ENCODE peak calls at places on chromosomes 7 and 10, in ten cellular contexts. One of them, this sample, is unnamed.

GRCh38 chr10:128124813-128125403 is 1.3 kb downstream of the MKI67 start:
- DNase-seq in H1: no peak
- DNase-seq in stomach: no peak
- DNase-seq in upper lobe of left lung: peak
- DNase-seq in Peyer's patch: no peak
- DNase-seq in spleen: no peak
- DNase-seq in heart left ventricle: no peak
- DNase-seq in tibial nerve: no peak
- DNase-seq in body of pancreas: no peak
- DNase-seq in adrenal gland: no peak
- DNase-seq in this sample: no peak

GRCh38 chr7:95501261-95501816 is 15.6 kb downstream of the ASB4 start:
- DNase-seq in adrenal gland: no peak
- DNase-seq in stomach: no peak
- DNase-seq in body of pancreas: no peak
- DNase-seq in spleen: no peak
- DNase-seq in tibial nerve: no peak
- DNase-seq in H1: no peak
- DNase-seq in upper lobe of left lung: no peak
- DNase-seq in heart left ventricle: no peak
- DNase-seq in Peyer's patch: no peak
- DNase-seq in this sample: no peak

GRCh38 chr10:26556756-26557640 is 118.9 kb downstream of the APBB1IP start:
- DNase-seq in Peyer's patch: no peak
- DNase-seq in upper lobe of left lung: no peak
- DNase-seq in stomach: no peak
- DNase-seq in heart left ventricle: no peak
- DNase-seq in H1: no peak
- DNase-seq in adrenal gland: peak
- DNase-seq in spleen: no peak
- DNase-seq in body of pancreas: peak
- DNase-seq in tibial nerve: peak
- DNase-seq in this sample: no peak

GRCh38 chr10:113019692-113020424 is 69.8 kb downstream of the TCF7L2 start:
- DNase-seq in H1: no peak
- DNase-seq in Peyer's patch: no peak
- DNase-seq in adrenal gland: no peak
- DNase-seq in upper lobe of left lung: no peak
- DNase-seq in body of pancreas: peak
- DNase-seq in heart left ventricle: no peak
- DNase-seq in tibial nerve: no peak
- DNase-seq in spleen: no peak
- DNase-seq in stomach: no peak
- DNase-seq in this sample: no peak

GRCh38 chr7:95989301-95989700 is 216.9 kb downstream of the DYNC1I1 start:
- DNase-seq in spleen: no peak
- DNase-seq in H1: no peak
- DNase-seq in Peyer's patch: no peak
- DNase-seq in heart left ventricle: no peak
- DNase-seq in body of pancreas: no peak
- DNase-seq in upper lobe of left lung: no peak
- DNase-seq in adrenal gland: no peak
- DNase-seq in tibial nerve: no peak
- DNase-seq in stomach: peak
- DNase-seq in this sample: no peak

GRCh38 chr7:30913821-30914515 is 2.3 kb downstream of the AQP1 start:
- DNase-seq in body of pancreas: no peak
- DNase-seq in stomach: no peak
- DNase-seq in adrenal gland: no peak
- DNase-seq in spleen: no peak
- DNase-seq in tibial nerve: no peak
- DNase-seq in Peyer's patch: peak
- DNase-seq in upper lobe of left lung: peak
- DNase-seq in heart left ventricle: no peak
- DNase-seq in H1: no peak
- DNase-seq in this sample: no peak

GRCh38 chr10:95798307-95798850 is 42.4 kb downstream of the ENTPD1 start:
- DNase-seq in Peyer's patch: no peak
- DNase-seq in heart left ventricle: no peak
- DNase-seq in spleen: no peak
- DNase-seq in tibial nerve: no peak
- DNase-seq in upper lobe of left lung: no peak
- DNase-seq in H1: no peak
- DNase-seq in adrenal gland: no peak
- DNase-seq in stomach: no peak
- DNase-seq in body of pancreas: no peak
- DNase-seq in this sample: no peak

GRCh38 chr10:43986396-43986795 is 337.7 kb upstream of the ZNF32 start:
- DNase-seq in spleen: no peak
- DNase-seq in tibial nerve: no peak
- DNase-seq in H1: no peak
- DNase-seq in adrenal gland: no peak
- DNase-seq in upper lobe of left lung: no peak
- DNase-seq in Peyer's patch: no peak
- DNase-seq in stomach: no peak
- DNase-seq in heart left ventricle: no peak
- DNase-seq in body of pancreas: no peak
- DNase-seq in this sample: no peak

GRCh38 chr10:17444062-17444714 is 10.2 kb downstream of the ST8SIA6 start:
- DNase-seq in body of pancreas: no peak
- DNase-seq in spleen: no peak
- DNase-seq in H1: no peak
- DNase-seq in adrenal gland: no peak
- DNase-seq in upper lobe of left lung: no peak
- DNase-seq in stomach: no peak
- DNase-seq in tibial nerve: no peak
- DNase-seq in heart left ventricle: no peak
- DNase-seq in Peyer's patch: no peak
- DNase-seq in this sample: no peak

GRCh38 chr7:76302299-76303056 is at the start of gene HSPB1:
- DNase-seq in Peyer's patch: peak
- DNase-seq in upper lobe of left lung: peak
- DNase-seq in H1: no peak
- DNase-seq in body of pancreas: peak
- DNase-seq in spleen: peak
- DNase-seq in stomach: peak
- DNase-seq in tibial nerve: peak
- DNase-seq in adrenal gland: peak
- DNase-seq in heart left ventricle: peak
- DNase-seq in this sample: peak

GRCh38 chr10:122186822-122187810 is 84.0 kb upstream of the BTBD16 start:
- DNase-seq in adrenal gland: no peak
- DNase-seq in spleen: no peak
- DNase-seq in tibial nerve: no peak
- DNase-seq in upper lobe of left lung: no peak
- DNase-seq in body of pancreas: no peak
- DNase-seq in Peyer's patch: no peak
- DNase-seq in H1: no peak
- DNase-seq in heart left ventricle: no peak
- DNase-seq in stomach: no peak
- DNase-seq in this sample: no peak

GRCh38 chr7:44796504-44797328 is at the start of gene PPIA:
- DNase-seq in body of pancreas: peak
- DNase-seq in Peyer's patch: peak
- DNase-seq in spleen: peak
- DNase-seq in tibial nerve: peak
- DNase-seq in H1: peak
- DNase-seq in stomach: peak
- DNase-seq in adrenal gland: peak
- DNase-seq in heart left ventricle: peak
- DNase-seq in upper lobe of left lung: peak
- DNase-seq in this sample: peak
- TF ChIP-seq POLR2A in body of pancreas: peak
- TF ChIP-seq POLR2A in Peyer's patch: peak
- TF ChIP-seq POLR2A in spleen: peak
- TF ChIP-seq POLR2A in tibial nerve: peak
- TF ChIP-seq POLR2A in H1: peak
- TF ChIP-seq POLR2A in stomach: peak
- TF ChIP-seq POLR2A in adrenal gland: peak
- TF ChIP-seq POLR2A in heart left ventricle: peak
- TF ChIP-seq POLR2A in upper lobe of left lung: peak
- TF ChIP-seq POLR2A in this sample: peak

GRCh38 chr7:155809332-155809946 is 2.8 kb downstream of the SHH start:
- DNase-seq in adrenal gland: no peak
- DNase-seq in tibial nerve: no peak
- DNase-seq in H1: no peak
- DNase-seq in upper lobe of left lung: no peak
- DNase-seq in Peyer's patch: no peak
- DNase-seq in heart left ventricle: no peak
- DNase-seq in body of pancreas: no peak
- DNase-seq in stomach: peak
- DNase-seq in spleen: peak
- DNase-seq in this sample: no peak
- H3K4me3 ChIP-seq in adrenal gland: no peak
- H3K4me3 ChIP-seq in tibial nerve: peak
- H3K4me3 ChIP-seq in H1: no peak
- H3K4me3 ChIP-seq in upper lobe of left lung: peak
- H3K4me3 ChIP-seq in Peyer's patch: peak
- H3K4me3 ChIP-seq in heart left ventricle: peak
- H3K4me3 ChIP-seq in body of pancreas: no peak
- H3K4me3 ChIP-seq in stomach: peak
- H3K4me3 ChIP-seq in spleen: peak
- H3K4me3 ChIP-seq in this sample: no peak

GRCh38 chr7:152436279-152437147 is 710 bp upstream of the KMT2C start:
- DNase-seq in heart left ventricle: peak
- DNase-seq in stomach: peak
- DNase-seq in upper lobe of left lung: peak
- DNase-seq in tibial nerve: peak
- DNase-seq in adrenal gland: peak
- DNase-seq in H1: peak
- DNase-seq in Peyer's patch: peak
- DNase-seq in spleen: peak
- DNase-seq in body of pancreas: peak
- DNase-seq in this sample: peak
- TF ChIP-seq POLR2A in heart left ventricle: no peak
- TF ChIP-seq POLR2A in stomach: no peak
- TF ChIP-seq POLR2A in upper lobe of left lung: peak
- TF ChIP-seq POLR2A in tibial nerve: peak
- TF ChIP-seq POLR2A in adrenal gland: peak
- TF ChIP-seq POLR2A in H1: no peak
- TF ChIP-seq POLR2A in Peyer's patch: peak
- TF ChIP-seq POLR2A in spleen: peak
- TF ChIP-seq POLR2A in body of pancreas: peak
- TF ChIP-seq POLR2A in this sample: peak

GRCh38 chr7:4886671-4887070 is 3.2 kb upstream of the RADIL start:
- DNase-seq in adrenal gland: no peak
- DNase-seq in H1: no peak
- DNase-seq in spleen: no peak
- DNase-seq in upper lobe of left lung: no peak
- DNase-seq in Peyer's patch: no peak
- DNase-seq in tibial nerve: no peak
- DNase-seq in body of pancreas: no peak
- DNase-seq in heart left ventricle: no peak
- DNase-seq in stomach: no peak
- DNase-seq in this sample: no peak

GRCh38 chr7:4882169-4882741 is 1.3 kb downstream of the RADIL start:
- DNase-seq in H1: no peak
- DNase-seq in body of pancreas: peak
- DNase-seq in Peyer's patch: peak
- DNase-seq in adrenal gland: no peak
- DNase-seq in spleen: no peak
- DNase-seq in tibial nerve: peak
- DNase-seq in heart left ventricle: peak
- DNase-seq in stomach: peak
- DNase-seq in upper lobe of left lung: no peak
- DNase-seq in this sample: peak

GRCh38 chr7:4882742-4883351 is 669 bp downstream of the RADIL start:
- DNase-seq in upper lobe of left lung: no peak
- DNase-seq in stomach: no peak
- DNase-seq in Peyer's patch: no peak
- DNase-seq in body of pancreas: no peak
- DNase-seq in adrenal gland: no peak
- DNase-seq in tibial nerve: no peak
- DNase-seq in spleen: no peak
- DNase-seq in heart left ventricle: no peak
- DNase-seq in H1: no peak
- DNase-seq in this sample: no peak

GRCh38 chr7:4885317-4885807 is 1.8 kb upstream of the RADIL start:
- DNase-seq in heart left ventricle: no peak
- DNase-seq in Peyer's patch: no peak
- DNase-seq in upper lobe of left lung: no peak
- DNase-seq in tibial nerve: no peak
- DNase-seq in body of pancreas: no peak
- DNase-seq in adrenal gland: no peak
- DNase-seq in stomach: no peak
- DNase-seq in H1: no peak
- DNase-seq in spleen: no peak
- DNase-seq in this sample: no peak

DNA sequence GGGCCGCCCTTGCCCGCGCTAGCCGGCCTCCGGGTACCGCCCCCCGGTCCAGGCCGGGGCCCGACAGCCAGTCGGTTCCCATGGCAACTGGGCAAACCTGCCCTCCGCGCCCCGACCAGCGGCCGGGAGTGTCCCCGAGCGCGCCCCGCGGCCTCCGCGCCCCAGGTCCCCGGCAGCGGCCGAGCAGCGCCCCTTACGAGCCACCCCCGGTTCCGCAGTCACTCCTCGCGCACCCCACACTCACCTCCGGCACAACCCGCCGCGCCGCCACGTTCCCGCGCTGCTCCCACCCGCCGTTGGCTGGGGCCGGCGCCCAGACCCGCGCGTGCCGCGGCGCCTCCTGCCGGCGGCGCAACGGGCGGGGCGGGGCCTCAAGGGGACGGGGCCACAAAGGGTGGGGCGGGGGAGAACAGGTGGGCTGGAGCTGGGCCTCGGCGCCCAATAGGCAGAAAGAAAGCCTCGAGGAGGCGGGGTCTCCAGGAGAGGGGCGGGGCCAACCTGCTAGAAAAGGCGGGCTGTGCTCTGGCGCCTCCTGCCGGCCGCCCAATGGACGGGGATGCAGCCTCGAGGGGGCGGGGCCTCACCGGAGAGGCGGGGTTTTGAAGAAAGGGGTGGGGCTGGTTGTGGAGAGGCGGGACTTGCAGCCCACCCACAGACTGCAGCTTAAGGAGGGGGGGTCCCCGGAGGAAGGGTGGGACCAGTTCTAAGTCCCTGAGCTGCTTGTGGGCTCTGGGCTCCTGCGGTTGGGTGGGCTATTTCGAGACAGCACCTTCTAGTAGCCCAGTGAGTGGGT is at the start of gene RADIL:
- DNase-seq in adrenal gland: peak
- DNase-seq in body of pancreas: peak
- DNase-seq in upper lobe of left lung: peak
- DNase-seq in tibial nerve: peak
- DNase-seq in stomach: peak
- DNase-seq in spleen: peak
- DNase-seq in H1: peak
- DNase-seq in heart left ventricle: peak
- DNase-seq in Peyer's patch: peak
- DNase-seq in this sample: peak
- H3K4me3 ChIP-seq in adrenal gland: no peak
- H3K4me3 ChIP-seq in body of pancreas: no peak
- H3K4me3 ChIP-seq in upper lobe of left lung: peak
- H3K4me3 ChIP-seq in tibial nerve: peak
- H3K4me3 ChIP-seq in stomach: peak
- H3K4me3 ChIP-seq in spleen: peak
- H3K4me3 ChIP-seq in H1: peak
- H3K4me3 ChIP-seq in heart left ventricle: peak
- H3K4me3 ChIP-seq in Peyer's patch: peak
- H3K4me3 ChIP-seq in this sample: peak

GRCh38 chr7:107168233-107169119 is at the start of gene HBP1:
- DNase-seq in upper lobe of left lung: no peak
- DNase-seq in tibial nerve: peak
- DNase-seq in Peyer's patch: peak
- DNase-seq in heart left ventricle: peak
- DNase-seq in H1: peak
- DNase-seq in adrenal gland: peak
- DNase-seq in body of pancreas: peak
- DNase-seq in stomach: peak
- DNase-seq in spleen: peak
- DNase-seq in this sample: peak
- TF ChIP-seq POLR2A in upper lobe of left lung: peak
- TF ChIP-seq POLR2A in tibial nerve: peak
- TF ChIP-seq POLR2A in Peyer's patch: peak
- TF ChIP-seq POLR2A in heart left ventricle: peak
- TF ChIP-seq POLR2A in H1: peak
- TF ChIP-seq POLR2A in adrenal gland: peak
- TF ChIP-seq POLR2A in body of pancreas: peak
- TF ChIP-seq POLR2A in stomach: peak
- TF ChIP-seq POLR2A in spleen: peak
- TF ChIP-seq POLR2A in this sample: peak